ENCODE peak calls at places on chromosomes 3 and 15, in ten cellular contexts. One of them, this sample, is unnamed.

GRCh38 chr3:14467723-14468620 is 65.6 kb downstream of the SLC6A6 start:
- DNase-seq in fibroblast of the aortic adventitia: peak
- DNase-seq in C1 segment of cervical spinal cord: no peak
- DNase-seq in T-helper 17 cell: peak
- DNase-seq in activated gamma-delta T cell treated with Interleukin-2 at 50 U/mL for 16 hours: peak
- DNase-seq in occipital lobe: no peak
- DNase-seq in ovary: no peak
- DNase-seq in NCI-H748 treated with DMSO at 0.1 percent for 48 hours: peak
- DNase-seq in cardiac muscle cell: peak
- DNase-seq in RWPE1: peak
- DNase-seq in this sample: no peak

GRCh38 chr3:492586-493296 is 296.2 kb downstream of the CHL1 start:
- DNase-seq in RWPE1: no peak
- DNase-seq in ovary: no peak
- DNase-seq in NCI-H748 treated with DMSO at 0.1 percent for 48 hours: no peak
- DNase-seq in cardiac muscle cell: no peak
- DNase-seq in activated gamma-delta T cell treated with Interleukin-2 at 50 U/mL for 16 hours: no peak
- DNase-seq in fibroblast of the aortic adventitia: no peak
- DNase-seq in T-helper 17 cell: no peak
- DNase-seq in occipital lobe: no peak
- DNase-seq in C1 segment of cervical spinal cord: no peak
- DNase-seq in this sample: no peak

GRCh38 chr15:75024102-75024636 is 779 bp downstream of the PPCDC start:
- DNase-seq in RWPE1: peak
- DNase-seq in fibroblast of the aortic adventitia: peak
- DNase-seq in T-helper 17 cell: no peak
- DNase-seq in activated gamma-delta T cell treated with Interleukin-2 at 50 U/mL for 16 hours: no peak
- DNase-seq in NCI-H748 treated with DMSO at 0.1 percent for 48 hours: no peak
- DNase-seq in occipital lobe: no peak
- DNase-seq in C1 segment of cervical spinal cord: no peak
- DNase-seq in ovary: peak
- DNase-seq in cardiac muscle cell: peak
- DNase-seq in this sample: no peak

GRCh38 chr15:93173369-93173768 is 84.4 kb upstream of the RGMA start:
- DNase-seq in fibroblast of the aortic adventitia: peak
- DNase-seq in occipital lobe: no peak
- DNase-seq in activated gamma-delta T cell treated with Interleukin-2 at 50 U/mL for 16 hours: no peak
- DNase-seq in ovary: no peak
- DNase-seq in NCI-H748 treated with DMSO at 0.1 percent for 48 hours: no peak
- DNase-seq in RWPE1: peak
- DNase-seq in C1 segment of cervical spinal cord: no peak
- DNase-seq in cardiac muscle cell: peak
- DNase-seq in T-helper 17 cell: no peak
- DNase-seq in this sample: no peak

GRCh38 chr15:59340325-59340724 is 32.3 kb downstream of the MYO1E start:
- DNase-seq in cardiac muscle cell: no peak
- DNase-seq in ovary: no peak
- DNase-seq in activated gamma-delta T cell treated with Interleukin-2 at 50 U/mL for 16 hours: no peak
- DNase-seq in NCI-H748 treated with DMSO at 0.1 percent for 48 hours: no peak
- DNase-seq in RWPE1: no peak
- DNase-seq in occipital lobe: no peak
- DNase-seq in T-helper 17 cell: no peak
- DNase-seq in fibroblast of the aortic adventitia: no peak
- DNase-seq in C1 segment of cervical spinal cord: no peak
- DNase-seq in this sample: no peak

GRCh38 chr15:92811514-92811913 is 88.6 kb upstream of the CHD2 start:
- DNase-seq in T-helper 17 cell: peak
- DNase-seq in occipital lobe: no peak
- DNase-seq in cardiac muscle cell: no peak
- DNase-seq in NCI-H748 treated with DMSO at 0.1 percent for 48 hours: peak
- DNase-seq in RWPE1: no peak
- DNase-seq in ovary: no peak
- DNase-seq in C1 segment of cervical spinal cord: no peak
- DNase-seq in fibroblast of the aortic adventitia: no peak
- DNase-seq in activated gamma-delta T cell treated with Interleukin-2 at 50 U/mL for 16 hours: no peak
- DNase-seq in this sample: peak

GRCh38 chr3:23580337-23580736 is 225.4 kb upstream of the UBE2E1 start:
- DNase-seq in fibroblast of the aortic adventitia: no peak
- DNase-seq in activated gamma-delta T cell treated with Interleukin-2 at 50 U/mL for 16 hours: no peak
- DNase-seq in ovary: no peak
- DNase-seq in RWPE1: peak
- DNase-seq in NCI-H748 treated with DMSO at 0.1 percent for 48 hours: no peak
- DNase-seq in occipital lobe: no peak
- DNase-seq in C1 segment of cervical spinal cord: no peak
- DNase-seq in cardiac muscle cell: peak
- DNase-seq in T-helper 17 cell: no peak
- DNase-seq in this sample: no peak

GRCh38 chr15:58498821-58499580 is 67.2 kb downstream of the LIPC start:
- DNase-seq in T-helper 17 cell: no peak
- DNase-seq in NCI-H748 treated with DMSO at 0.1 percent for 48 hours: no peak
- DNase-seq in fibroblast of the aortic adventitia: peak
- DNase-seq in cardiac muscle cell: peak
- DNase-seq in ovary: no peak
- DNase-seq in C1 segment of cervical spinal cord: no peak
- DNase-seq in activated gamma-delta T cell treated with Interleukin-2 at 50 U/mL for 16 hours: no peak
- DNase-seq in RWPE1: peak
- DNase-seq in occipital lobe: no peak
- DNase-seq in this sample: no peak

GRCh38 chr3:114290911-114291901 is 2.6 kb upstream of the TIGIT start:
- DNase-seq in occipital lobe: no peak
- DNase-seq in T-helper 17 cell: peak
- DNase-seq in activated gamma-delta T cell treated with Interleukin-2 at 50 U/mL for 16 hours: peak
- DNase-seq in fibroblast of the aortic adventitia: peak
- DNase-seq in C1 segment of cervical spinal cord: no peak
- DNase-seq in ovary: peak
- DNase-seq in RWPE1: peak
- DNase-seq in NCI-H748 treated with DMSO at 0.1 percent for 48 hours: peak
- DNase-seq in cardiac muscle cell: peak
- DNase-seq in this sample: no peak

GRCh38 chr15:50145451-50145872 is 26.4 kb upstream of the ATP8B4 start:
- DNase-seq in NCI-H748 treated with DMSO at 0.1 percent for 48 hours: peak
- DNase-seq in fibroblast of the aortic adventitia: peak
- DNase-seq in cardiac muscle cell: peak
- DNase-seq in activated gamma-delta T cell treated with Interleukin-2 at 50 U/mL for 16 hours: no peak
- DNase-seq in occipital lobe: no peak
- DNase-seq in C1 segment of cervical spinal cord: no peak
- DNase-seq in RWPE1: peak
- DNase-seq in T-helper 17 cell: no peak
- DNase-seq in ovary: peak
- DNase-seq in this sample: peak

GRCh38 chr15:79179108-79179561 is 88.6 kb upstream of the RASGRF1 start:
- DNase-seq in fibroblast of the aortic adventitia: no peak
- DNase-seq in C1 segment of cervical spinal cord: no peak
- DNase-seq in activated gamma-delta T cell treated with Interleukin-2 at 50 U/mL for 16 hours: no peak
- DNase-seq in RWPE1: peak
- DNase-seq in cardiac muscle cell: peak
- DNase-seq in T-helper 17 cell: no peak
- DNase-seq in occipital lobe: no peak
- DNase-seq in ovary: no peak
- DNase-seq in NCI-H748 treated with DMSO at 0.1 percent for 48 hours: no peak
- DNase-seq in this sample: no peak

GRCh38 chr3:110810356-110810755 is 261.3 kb upstream of the NECTIN3 start:
- DNase-seq in T-helper 17 cell: no peak
- DNase-seq in ovary: no peak
- DNase-seq in cardiac muscle cell: peak
- DNase-seq in NCI-H748 treated with DMSO at 0.1 percent for 48 hours: no peak
- DNase-seq in fibroblast of the aortic adventitia: peak
- DNase-seq in activated gamma-delta T cell treated with Interleukin-2 at 50 U/mL for 16 hours: no peak
- DNase-seq in RWPE1: no peak
- DNase-seq in C1 segment of cervical spinal cord: no peak
- DNase-seq in occipital lobe: no peak
- DNase-seq in this sample: no peak

GRCh38 chr15:80875568-80875967 is 96.4 kb downstream of the CEMIP start:
- DNase-seq in RWPE1: no peak
- DNase-seq in C1 segment of cervical spinal cord: peak
- DNase-seq in NCI-H748 treated with DMSO at 0.1 percent for 48 hours: no peak
- DNase-seq in fibroblast of the aortic adventitia: peak
- DNase-seq in occipital lobe: peak
- DNase-seq in activated gamma-delta T cell treated with Interleukin-2 at 50 U/mL for 16 hours: no peak
- DNase-seq in T-helper 17 cell: no peak
- DNase-seq in ovary: peak
- DNase-seq in cardiac muscle cell: no peak
- DNase-seq in this sample: peak

GRCh38 chr15:94324835-94325767 is 93.7 kb downstream of the MCTP2 start:
- DNase-seq in occipital lobe: no peak
- DNase-seq in fibroblast of the aortic adventitia: no peak
- DNase-seq in NCI-H748 treated with DMSO at 0.1 percent for 48 hours: no peak
- DNase-seq in ovary: no peak
- DNase-seq in cardiac muscle cell: no peak
- DNase-seq in activated gamma-delta T cell treated with Interleukin-2 at 50 U/mL for 16 hours: peak
- DNase-seq in C1 segment of cervical spinal cord: no peak
- DNase-seq in T-helper 17 cell: no peak
- DNase-seq in RWPE1: peak
- DNase-seq in this sample: no peak

GRCh38 chr3:196981657-196982056 is 13.0 kb upstream of the PIGZ start:
- DNase-seq in occipital lobe: no peak
- DNase-seq in NCI-H748 treated with DMSO at 0.1 percent for 48 hours: no peak
- DNase-seq in T-helper 17 cell: no peak
- DNase-seq in cardiac muscle cell: no peak
- DNase-seq in fibroblast of the aortic adventitia: no peak
- DNase-seq in C1 segment of cervical spinal cord: no peak
- DNase-seq in activated gamma-delta T cell treated with Interleukin-2 at 50 U/mL for 16 hours: no peak
- DNase-seq in ovary: no peak
- DNase-seq in RWPE1: no peak
- DNase-seq in this sample: no peak

GRCh38 chr15:59362339-59362738 is 10.3 kb downstream of the MYO1E start:
- DNase-seq in occipital lobe: no peak
- DNase-seq in ovary: no peak
- DNase-seq in cardiac muscle cell: no peak
- DNase-seq in T-helper 17 cell: no peak
- DNase-seq in activated gamma-delta T cell treated with Interleukin-2 at 50 U/mL for 16 hours: no peak
- DNase-seq in NCI-H748 treated with DMSO at 0.1 percent for 48 hours: no peak
- DNase-seq in RWPE1: no peak
- DNase-seq in fibroblast of the aortic adventitia: no peak
- DNase-seq in C1 segment of cervical spinal cord: no peak
- DNase-seq in this sample: no peak

GRCh38 chr3:24829632-24830229 is 335.1 kb upstream of the THRB start:
- DNase-seq in T-helper 17 cell: no peak
- DNase-seq in C1 segment of cervical spinal cord: no peak
- DNase-seq in fibroblast of the aortic adventitia: no peak
- DNase-seq in activated gamma-delta T cell treated with Interleukin-2 at 50 U/mL for 16 hours: no peak
- DNase-seq in ovary: no peak
- DNase-seq in RWPE1: no peak
- DNase-seq in occipital lobe: no peak
- DNase-seq in NCI-H748 treated with DMSO at 0.1 percent for 48 hours: peak
- DNase-seq in cardiac muscle cell: peak
- DNase-seq in this sample: no peak

GRCh38 chr3:25088284-25088683 is 339.8 kb upstream of the RARB start:
- DNase-seq in T-helper 17 cell: no peak
- DNase-seq in fibroblast of the aortic adventitia: no peak
- DNase-seq in activated gamma-delta T cell treated with Interleukin-2 at 50 U/mL for 16 hours: no peak
- DNase-seq in cardiac muscle cell: no peak
- DNase-seq in occipital lobe: no peak
- DNase-seq in C1 segment of cervical spinal cord: no peak
- DNase-seq in ovary: no peak
- DNase-seq in RWPE1: no peak
- DNase-seq in NCI-H748 treated with DMSO at 0.1 percent for 48 hours: no peak
- DNase-seq in this sample: no peak

GRCh38 chr3:48214225-48214624 is 9.1 kb upstream of the CAMP start:
- DNase-seq in occipital lobe: no peak
- DNase-seq in fibroblast of the aortic adventitia: no peak
- DNase-seq in ovary: no peak
- DNase-seq in T-helper 17 cell: no peak
- DNase-seq in NCI-H748 treated with DMSO at 0.1 percent for 48 hours: no peak
- DNase-seq in RWPE1: no peak
- DNase-seq in C1 segment of cervical spinal cord: no peak
- DNase-seq in activated gamma-delta T cell treated with Interleukin-2 at 50 U/mL for 16 hours: no peak
- DNase-seq in cardiac muscle cell: no peak
- DNase-seq in this sample: no peak

GRCh38 chr3:7146529-7146928 is 285.6 kb downstream of the GRM7 start:
- DNase-seq in C1 segment of cervical spinal cord: no peak
- DNase-seq in T-helper 17 cell: no peak
- DNase-seq in RWPE1: no peak
- DNase-seq in activated gamma-delta T cell treated with Interleukin-2 at 50 U/mL for 16 hours: no peak
- DNase-seq in ovary: no peak
- DNase-seq in NCI-H748 treated with DMSO at 0.1 percent for 48 hours: no peak
- DNase-seq in cardiac muscle cell: no peak
- DNase-seq in fibroblast of the aortic adventitia: no peak
- DNase-seq in occipital lobe: no peak
- DNase-seq in this sample: no peak

GRCh38 chr15:101641134-101641764 is 10.9 kb downstream of the TM2D3 start:
- DNase-seq in NCI-H748 treated with DMSO at 0.1 percent for 48 hours: peak
- DNase-seq in C1 segment of cervical spinal cord: peak
- DNase-seq in T-helper 17 cell: peak
- DNase-seq in cardiac muscle cell: peak
- DNase-seq in RWPE1: peak
- DNase-seq in fibroblast of the aortic adventitia: peak
- DNase-seq in activated gamma-delta T cell treated with Interleukin-2 at 50 U/mL for 16 hours: peak
- DNase-seq in ovary: peak
- DNase-seq in occipital lobe: peak
- DNase-seq in this sample: peak

GRCh38 chr3:127411083-127411727 is 123.4 kb upstream of the PRR20G start:
- DNase-seq in ovary: no peak
- DNase-seq in activated gamma-delta T cell treated with Interleukin-2 at 50 U/mL for 16 hours: no peak
- DNase-seq in NCI-H748 treated with DMSO at 0.1 percent for 48 hours: no peak
- DNase-seq in fibroblast of the aortic adventitia: no peak
- DNase-seq in C1 segment of cervical spinal cord: no peak
- DNase-seq in occipital lobe: no peak
- DNase-seq in T-helper 17 cell: no peak
- DNase-seq in cardiac muscle cell: no peak
- DNase-seq in RWPE1: no peak
- DNase-seq in this sample: no peak

GRCh38 chr3:172159962-172160538 is 120.7 kb downstream of the FNDC3B start:
- DNase-seq in RWPE1: no peak
- DNase-seq in cardiac muscle cell: peak
- DNase-seq in ovary: peak
- DNase-seq in NCI-H748 treated with DMSO at 0.1 percent for 48 hours: no peak
- DNase-seq in fibroblast of the aortic adventitia: peak
- DNase-seq in T-helper 17 cell: no peak
- DNase-seq in occipital lobe: no peak
- DNase-seq in activated gamma-delta T cell treated with Interleukin-2 at 50 U/mL for 16 hours: no peak
- DNase-seq in C1 segment of cervical spinal cord: no peak
- DNase-seq in this sample: no peak

GRCh38 chr3:119323401-119324107 is 29.4 kb downstream of the ARHGAP31 start:
- DNase-seq in RWPE1: no peak
- DNase-seq in T-helper 17 cell: peak
- DNase-seq in activated gamma-delta T cell treated with Interleukin-2 at 50 U/mL for 16 hours: no peak
- DNase-seq in ovary: no peak
- DNase-seq in C1 segment of cervical spinal cord: no peak
- DNase-seq in NCI-H748 treated with DMSO at 0.1 percent for 48 hours: peak
- DNase-seq in occipital lobe: no peak
- DNase-seq in fibroblast of the aortic adventitia: no peak
- DNase-seq in cardiac muscle cell: no peak
- DNase-seq in this sample: no peak

GRCh38 chr3:171457263-171458055 is 2.7 kb downstream of the TNIK start:
- DNase-seq in T-helper 17 cell: no peak
- DNase-seq in RWPE1: no peak
- DNase-seq in fibroblast of the aortic adventitia: no peak
- DNase-seq in ovary: no peak
- DNase-seq in activated gamma-delta T cell treated with Interleukin-2 at 50 U/mL for 16 hours: peak
- DNase-seq in occipital lobe: no peak
- DNase-seq in C1 segment of cervical spinal cord: no peak
- DNase-seq in cardiac muscle cell: no peak
- DNase-seq in NCI-H748 treated with DMSO at 0.1 percent for 48 hours: no peak
- DNase-seq in this sample: no peak

GRCh38 chr15:91852741-91853500 is 587 bp upstream of the SLCO3A1 start:
- DNase-seq in ovary: peak
- DNase-seq in T-helper 17 cell: peak
- DNase-seq in RWPE1: peak
- DNase-seq in activated gamma-delta T cell treated with Interleukin-2 at 50 U/mL for 16 hours: peak
- DNase-seq in occipital lobe: peak
- DNase-seq in cardiac muscle cell: peak
- DNase-seq in C1 segment of cervical spinal cord: peak
- DNase-seq in fibroblast of the aortic adventitia: peak
- DNase-seq in NCI-H748 treated with DMSO at 0.1 percent for 48 hours: peak
- DNase-seq in this sample: peak

GRCh38 chr3:52859686-52860423 is 25.0 kb upstream of the MUSTN1 start:
- DNase-seq in NCI-H748 treated with DMSO at 0.1 percent for 48 hours: no peak
- DNase-seq in RWPE1: no peak
- DNase-seq in C1 segment of cervical spinal cord: no peak
- DNase-seq in cardiac muscle cell: no peak
- DNase-seq in ovary: no peak
- DNase-seq in activated gamma-delta T cell treated with Interleukin-2 at 50 U/mL for 16 hours: no peak
- DNase-seq in occipital lobe: no peak
- DNase-seq in T-helper 17 cell: no peak
- DNase-seq in fibroblast of the aortic adventitia: no peak
- DNase-seq in this sample: no peak

GRCh38 chr3:9909221-9910013 is 6.8 kb downstream of the IL17RE start:
- DNase-seq in occipital lobe: no peak
- DNase-seq in RWPE1: no peak
- DNase-seq in ovary: no peak
- DNase-seq in cardiac muscle cell: no peak
- DNase-seq in activated gamma-delta T cell treated with Interleukin-2 at 50 U/mL for 16 hours: no peak
- DNase-seq in C1 segment of cervical spinal cord: no peak
- DNase-seq in T-helper 17 cell: no peak
- DNase-seq in fibroblast of the aortic adventitia: no peak
- DNase-seq in NCI-H748 treated with DMSO at 0.1 percent for 48 hours: no peak
- DNase-seq in this sample: no peak

This sample was measured in hippocampal formation.